ENCODE peak calls at places on chromosomes 5 and 9, in six cellular contexts. H is CD14-positive monocyte, K is foreskin fibroblast, X is body of pancreas, P is astrocyte, M is transverse colon. W is an unnamed sample.
A peak's percentile ranks its signal among the peaks of the same experiment; 100 is the strongest.

GRCh38 chr9:135898634-135899407 is 8.5 kb downstream of the CAMSAP1 start:
- DNase-seq in H (no peak), K (peak; percentile 84), X (no peak), P (peak; percentile 74), M (no peak), W (no peak)

GRCh38 chr9:107422189-107422802 is 67.3 kb downstream of the KLF4 start:
- DNase-seq in H (peak; percentile 65), K (peak; percentile 50), X (peak; percentile 67), P (peak; percentile 15), M (peak; percentile 80), W (peak; percentile 76)

GRCh38 chr5:60208681-60209080 is 315.2 kb upstream of the PDE4D start:
- DNase-seq in H (no peak), K (no peak), X (no peak), P (no peak), M (no peak), W (no peak)

GRCh38 chr9:36328798-36329411 is 70.7 kb upstream of the GNE start:
- DNase-seq in H (no peak), K (peak; percentile 57), X (peak; percentile 46), P (peak; percentile 44), M (peak; percentile 34), W (no peak)

GRCh38 chr9:117063721-117064471 is 351.0 kb downstream of the ASTN2 start:
- DNase-seq in H (no peak), K (no peak), X (no peak), P (no peak), M (no peak), W (no peak)

GRCh38 chr5:105767265-105767664 is 1903.5 kb downstream of the EFNA5 start:
- DNase-seq in H (no peak), K (no peak), X (no peak), P (no peak), M (no peak), W (no peak)

GRCh38 chr5:127280494-127281220 is 9.9 kb upstream of the MEGF10 start:
- DNase-seq in H (no peak), K (no peak), X (peak; percentile 66), P (no peak), M (no peak), W (no peak)

GRCh38 chr5:64019746-64020145 is 57.5 kb upstream of the HTR1A start:
- DNase-seq in H (no peak), K (no peak), X (no peak), P (no peak), M (no peak), W (no peak)

GRCh38 chr5:12147513-12147912 is 243.3 kb upstream of the CTNND2 start:
- DNase-seq in H (no peak), K (no peak), X (no peak), P (no peak), M (no peak), W (no peak)

GRCh38 chr9:117734082-117734481 is 29.9 kb downstream of the TLR4 start:
- DNase-seq in H (no peak), K (no peak), X (no peak), P (no peak), M (no peak), W (no peak)

GRCh38 chr9:98654247-98654646 is 54.5 kb downstream of the GABBR2 start:
- DNase-seq in H (no peak), K (peak; percentile 47), X (no peak), P (peak; percentile 96), M (no peak), W (no peak)

GRCh38 chr5:168819004-168819626 is 239.9 kb upstream of the PANK3 start:
- DNase-seq in H (no peak), K (no peak), X (no peak), P (no peak), M (no peak), W (no peak)

GRCh38 chr5:116572375-116573278 is 2.0 kb downstream of the SEMA6A start:
- DNase-seq in H (no peak), K (no peak), X (peak; percentile 80), P (no peak), M (peak; percentile 56), W (peak; percentile 75)

GRCh38 chr9:119088002-119088401 is 281.2 kb downstream of the BRINP1 start:
- DNase-seq in H (no peak), K (no peak), X (peak; percentile 4), P (no peak), M (no peak), W (no peak)

GRCh38 chr5:86880785-86881492 is 263.2 kb downstream of the COX7C start:
- DNase-seq in H (no peak), K (peak; percentile 67), X (peak; percentile 24), P (peak; percentile 80), M (peak; percentile 10), W (no peak)

DNA sequence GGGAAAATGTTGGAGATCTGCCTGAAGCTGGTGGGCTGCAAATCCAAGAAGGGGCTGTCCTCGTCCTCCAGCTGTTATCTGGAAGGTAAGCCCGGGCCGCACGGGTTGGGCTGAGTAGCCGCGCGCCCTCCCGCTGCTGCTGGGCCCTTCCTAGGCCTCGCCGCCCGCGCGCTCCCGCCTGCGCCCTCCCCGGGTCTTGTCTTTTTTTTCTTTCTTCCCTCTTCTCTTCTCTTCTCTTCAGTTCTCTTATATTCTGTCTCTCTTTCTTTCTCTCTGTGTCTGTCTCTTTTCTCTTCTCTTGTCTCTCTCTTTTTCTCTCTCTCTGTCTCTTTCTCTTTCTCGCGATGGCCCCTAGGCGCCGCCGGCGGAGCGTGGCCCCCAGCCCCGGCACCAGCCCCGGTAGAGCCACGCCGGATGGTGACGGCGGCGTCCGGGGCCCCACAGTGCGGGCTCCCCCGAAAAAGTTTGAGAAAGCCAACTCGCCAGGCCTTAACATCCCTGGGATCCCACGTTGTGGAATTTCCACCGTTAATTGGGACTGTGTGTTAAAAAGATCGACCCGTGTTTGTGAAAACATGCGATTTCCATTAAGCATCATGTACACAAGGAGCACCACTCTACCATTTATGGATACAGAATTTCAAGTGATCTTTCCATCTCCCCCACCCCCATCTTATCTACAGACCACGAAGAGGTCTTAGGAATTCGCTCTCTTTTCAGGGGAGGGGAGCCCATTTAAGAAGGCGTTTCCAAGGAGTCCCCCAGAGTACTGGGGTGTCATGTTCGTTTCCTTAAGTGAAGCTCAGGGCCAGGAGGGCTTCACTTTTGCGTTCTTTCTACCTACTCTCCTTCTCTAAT is 616 bp downstream of the ABL1 start:
- DNase-seq in H (no peak), K (no peak), X (peak; percentile 67), P (peak; percentile 63), M (peak; percentile 40), W (no peak)
- TF ChIP-seq CTCF in H (no peak), K (no peak), X (no peak), P (no peak), M (no peak), W (no peak)

GRCh38 chr5:149002761-149003689 is 59.8 kb downstream of the SH3TC2 start:
- DNase-seq in H (no peak), K (no peak), X (no peak), P (peak; percentile 57), M (no peak), W (no peak)
- TF ChIP-seq CTCF in H (no peak), K (no peak), X (no peak), P (peak; percentile 15), M (no peak), W (no peak)

DNA sequence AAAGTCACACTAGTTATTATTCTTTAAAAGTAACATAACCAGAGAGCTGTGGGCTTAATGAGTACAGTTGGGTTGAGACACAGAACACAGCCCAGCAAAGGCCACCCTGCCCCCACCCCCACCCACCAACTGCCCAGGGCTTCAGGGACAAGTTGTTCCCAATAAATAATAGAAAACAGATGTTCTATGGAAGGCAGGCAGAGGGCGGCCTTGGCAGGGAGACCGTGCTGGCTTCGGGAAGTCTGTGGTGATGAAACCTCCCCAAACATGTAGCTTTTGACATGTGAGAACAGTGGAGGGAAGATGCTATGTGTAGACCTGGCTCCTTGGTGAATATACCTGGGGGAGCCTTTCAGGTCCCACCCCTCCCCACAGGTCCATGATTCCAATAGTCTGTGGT is 10.0 kb downstream of the TRAF1 start:
- DNase-seq in H (no peak), K (peak; percentile 88), X (peak; percentile 59), P (no peak), M (no peak), W (no peak)
- TF ChIP-seq CTCF in H (no peak), K (no peak), X (no peak), P (no peak), M (no peak), W (no peak)

GRCh38 chr5:74027732-74028338 is 401.8 kb downstream of the ARHGEF28 start:
- DNase-seq in H (no peak), K (no peak), X (no peak), P (no peak), M (no peak), W (no peak)

GRCh38 chr5:74028406-74028805 is 402.4 kb downstream of the ARHGEF28 start:
- DNase-seq in H (no peak), K (no peak), X (no peak), P (peak; percentile 90), M (no peak), W (no peak)

GRCh38 chr5:74028976-74029375 is 403.0 kb downstream of the ARHGEF28 start:
- DNase-seq in H (no peak), K (no peak), X (no peak), P (peak; percentile 12), M (no peak), W (no peak)

GRCh38 chr5:74030371-74030770 is 404.4 kb downstream of the ARHGEF28 start:
- DNase-seq in H (no peak), K (no peak), X (no peak), P (no peak), M (no peak), W (no peak)

DNA sequence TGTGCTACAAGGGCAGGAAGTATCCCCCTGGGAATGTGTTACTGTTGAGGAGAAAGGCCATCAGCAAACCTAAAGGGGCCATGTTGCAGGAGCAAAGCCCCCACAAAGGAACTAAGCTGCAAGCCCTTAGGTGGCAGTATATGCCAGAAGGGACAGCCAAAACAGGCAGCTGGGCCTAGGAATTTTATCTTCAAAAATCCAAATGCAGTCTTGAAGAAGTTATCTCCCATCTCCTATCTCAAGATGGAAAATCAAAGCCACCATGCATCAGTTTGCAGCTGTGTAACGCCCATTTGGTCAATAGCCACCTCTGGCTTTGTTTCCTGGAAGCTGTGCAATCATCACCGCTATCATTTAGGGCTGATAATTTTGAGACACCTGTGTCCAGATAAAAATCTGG is 400.3 kb downstream of the ARHGEF28 start:
- DNase-seq in H (no peak), K (no peak), X (no peak), P (no peak), M (no peak), W (no peak)
- TF ChIP-seq CTCF in H (no peak), K (no peak), X (no peak), P (no peak), M (no peak), W (no peak)

GRCh38 chr9:120730661-120731514 is 16.6 kb upstream of the MEGF9 start:
- DNase-seq in H (no peak), K (peak; percentile 88), X (peak; percentile 40), P (peak; percentile 99), M (no peak), W (no peak)
- TF ChIP-seq CTCF in H (no peak), K (no peak), X (no peak), P (no peak), M (no peak), W (no peak)

DNA sequence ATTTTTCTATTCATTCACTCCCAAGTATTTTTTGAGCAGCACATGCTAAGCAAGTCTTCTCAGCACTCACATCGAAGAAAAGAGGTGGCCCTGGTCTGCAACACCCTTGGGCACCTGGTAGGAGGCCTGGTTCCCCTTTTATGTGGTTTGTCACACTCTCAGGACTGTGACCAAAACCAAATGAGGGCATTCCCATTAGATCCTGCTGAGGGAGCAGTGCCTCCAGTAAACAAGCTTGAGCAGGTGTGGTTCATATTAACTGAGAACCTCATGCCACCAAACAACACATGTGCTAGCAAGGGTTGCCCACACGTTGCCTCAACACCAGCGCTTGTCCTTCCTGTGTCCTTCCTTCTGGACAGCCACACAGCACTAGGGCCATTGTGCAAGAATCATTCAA is 26.9 kb upstream of the SYK start:
- DNase-seq in H (peak; percentile 49), K (no peak), X (peak; percentile 17), P (no peak), M (peak; percentile 55), W (no peak)
- TF ChIP-seq CTCF in H (no peak), K (no peak), X (no peak), P (no peak), M (no peak), W (no peak)